ENCODE peak calls at places on chromosomes 4 and X, in eight cellular contexts. One of them, this sample, is unnamed.

GRCh38 chrX:134572816-134573682 is 85.2 kb downstream of the PLAC1 start:
- DNase-seq in WTC11: no peak
- DNase-seq in cardiac fibroblast: peak; percentile 26
- DNase-seq in heart left ventricle: no peak
- DNase-seq in hepatic stellate cell: no peak
- DNase-seq in CD8-positive, alpha-beta memory T cell: no peak
- DNase-seq in globus pallidus: no peak
- DNase-seq in kidney epithelial cell: no peak
- DNase-seq in this sample: no peak

GRCh38 chr4:36280555-36280954 is 861 bp upstream of the DTHD1 start:
- DNase-seq in cardiac fibroblast: no peak
- DNase-seq in hepatic stellate cell: no peak
- DNase-seq in WTC11: no peak
- DNase-seq in CD8-positive, alpha-beta memory T cell: no peak
- DNase-seq in globus pallidus: no peak
- DNase-seq in heart left ventricle: no peak
- DNase-seq in kidney epithelial cell: no peak
- DNase-seq in this sample: no peak

GRCh38 chr4:152831416-152831815 is 51.7 kb downstream of the ARFIP1 start:
- DNase-seq in hepatic stellate cell: no peak
- DNase-seq in cardiac fibroblast: no peak
- DNase-seq in heart left ventricle: no peak
- DNase-seq in CD8-positive, alpha-beta memory T cell: no peak
- DNase-seq in globus pallidus: no peak
- DNase-seq in WTC11: no peak
- DNase-seq in kidney epithelial cell: no peak
- DNase-seq in this sample: no peak

GRCh38 chrX:154548028-154548316 is 552 bp downstream of the IKBKG start:
- DNase-seq in cardiac fibroblast: peak; percentile 47
- DNase-seq in kidney epithelial cell: no peak
- DNase-seq in hepatic stellate cell: peak; percentile 24
- DNase-seq in globus pallidus: no peak
- DNase-seq in WTC11: no peak
- DNase-seq in heart left ventricle: no peak
- DNase-seq in CD8-positive, alpha-beta memory T cell: no peak
- DNase-seq in this sample: no peak

GRCh38 chr4:108337923-108338322 is 169.2 kb upstream of the LEF1 start:
- DNase-seq in cardiac fibroblast: no peak
- DNase-seq in CD8-positive, alpha-beta memory T cell: no peak
- DNase-seq in globus pallidus: no peak
- DNase-seq in kidney epithelial cell: no peak
- DNase-seq in WTC11: no peak
- DNase-seq in heart left ventricle: no peak
- DNase-seq in hepatic stellate cell: no peak
- DNase-seq in this sample: no peak

GRCh38 chr4:152100378-152101201 is 339.8 kb upstream of the GATB start:
- DNase-seq in heart left ventricle: no peak
- DNase-seq in CD8-positive, alpha-beta memory T cell: peak; percentile 86
- DNase-seq in cardiac fibroblast: no peak
- DNase-seq in kidney epithelial cell: no peak
- DNase-seq in hepatic stellate cell: no peak
- DNase-seq in WTC11: no peak
- DNase-seq in globus pallidus: peak; percentile 42
- DNase-seq in this sample: no peak

GRCh38 chr4:155796031-155796430 is 37.2 kb downstream of the GUCY1B1 start:
- DNase-seq in cardiac fibroblast: peak; percentile 28
- DNase-seq in WTC11: no peak
- DNase-seq in globus pallidus: no peak
- DNase-seq in kidney epithelial cell: no peak
- DNase-seq in hepatic stellate cell: peak; percentile 37
- DNase-seq in CD8-positive, alpha-beta memory T cell: no peak
- DNase-seq in heart left ventricle: no peak
- DNase-seq in this sample: no peak

GRCh38 chr4:128716325-128716724 is 93.2 kb upstream of the JADE1 start:
- DNase-seq in hepatic stellate cell: no peak
- DNase-seq in WTC11: no peak
- DNase-seq in kidney epithelial cell: no peak
- DNase-seq in cardiac fibroblast: no peak
- DNase-seq in heart left ventricle: peak; percentile 30
- DNase-seq in globus pallidus: peak; percentile 25
- DNase-seq in CD8-positive, alpha-beta memory T cell: no peak
- DNase-seq in this sample: no peak

GRCh38 chr4:915595-915994 is 16.5 kb downstream of the GAK start:
- DNase-seq in globus pallidus: no peak
- DNase-seq in hepatic stellate cell: no peak
- DNase-seq in cardiac fibroblast: peak; percentile 15
- DNase-seq in heart left ventricle: no peak
- DNase-seq in kidney epithelial cell: no peak
- DNase-seq in WTC11: no peak
- DNase-seq in CD8-positive, alpha-beta memory T cell: peak; percentile 30
- DNase-seq in this sample: no peak

GRCh38 chr4:55356991-55357461 is 11.0 kb downstream of the SRD5A3 start:
- DNase-seq in globus pallidus: no peak
- DNase-seq in hepatic stellate cell: peak; percentile 54
- DNase-seq in kidney epithelial cell: no peak
- DNase-seq in WTC11: no peak
- DNase-seq in CD8-positive, alpha-beta memory T cell: no peak
- DNase-seq in heart left ventricle: no peak
- DNase-seq in cardiac fibroblast: peak; percentile 46
- DNase-seq in this sample: no peak

GRCh38 chr4:177938226-177938625 is 496.0 kb upstream of the AGA start:
- DNase-seq in WTC11: no peak
- DNase-seq in kidney epithelial cell: peak; percentile 19
- DNase-seq in heart left ventricle: no peak
- DNase-seq in cardiac fibroblast: no peak
- DNase-seq in globus pallidus: no peak
- DNase-seq in hepatic stellate cell: no peak
- DNase-seq in CD8-positive, alpha-beta memory T cell: no peak
- DNase-seq in this sample: no peak

GRCh38 chr4:5524900-5525299 is 183.5 kb downstream of the EVC2 start:
- DNase-seq in cardiac fibroblast: peak; percentile 74
- DNase-seq in WTC11: no peak
- DNase-seq in kidney epithelial cell: no peak
- DNase-seq in heart left ventricle: no peak
- DNase-seq in globus pallidus: peak; percentile 10
- DNase-seq in CD8-positive, alpha-beta memory T cell: no peak
- DNase-seq in hepatic stellate cell: peak; percentile 38
- DNase-seq in this sample: no peak